ENCODE peak calls at places on chromosomes 11 and 22, in ten cellular contexts. A, W, P, D, T, N, S, X, L and M are unnamed samples.

GRCh38 chr11:76695767-76696166 is 25.2 kb upstream of the LRRC32 start:
- DNase-seq in X (no peak), D (no peak), S (no peak), A (no peak), W (no peak), N (no peak), T (no peak), P (no peak), L (no peak), M (no peak)

GRCh38 chr22:24503137-24503850 is 8.2 kb downstream of the UPB1 start:
- DNase-seq in S (peak), P (peak), T (no peak), D (no peak), L (peak), W (peak), N (peak), A (no peak), X (peak), M (peak)

GRCh38 chr11:96741068-96741467 is 351.3 kb downstream of the JRKL start:
- DNase-seq in D (no peak), L (no peak), W (peak), S (no peak), T (no peak), P (no peak), N (no peak), X (no peak), A (no peak), M (no peak)

GRCh38 chr11:14386895-14387480 is 28.0 kb upstream of the RRAS2 start:
- DNase-seq in L (no peak), X (no peak), D (no peak), W (peak), T (peak), S (peak), N (peak), P (no peak), A (peak), M (no peak)

GRCh38 chr11:34855021-34855753 is 61.0 kb downstream of the APIP start:
- DNase-seq in L (peak), A (no peak), P (no peak), W (no peak), N (no peak), S (no peak), T (no peak), D (no peak), X (no peak), M (peak)

GRCh38 chr11:74695705-74696280 is 35.4 kb downstream of the CHRDL2 start:
- DNase-seq in T (no peak), X (no peak), N (no peak), L (no peak), A (no peak), D (no peak), S (no peak), W (no peak), P (no peak), M (no peak)

GRCh38 chr11:60852060-60852638 is 3.6 kb downstream of the PTGDR2 start:
- DNase-seq in X (no peak), S (no peak), L (no peak), W (no peak), A (no peak), D (no peak), T (no peak), P (peak), N (peak), M (no peak)

GRCh38 chr11:78798567-78799170 is 224.0 kb upstream of the NARS2 start:
- DNase-seq in T (peak), S (peak), P (peak), X (peak), N (peak), L (no peak), A (no peak), W (peak), D (peak), M (peak)

GRCh38 chr11:73271936-73272679 is at the start of gene P2RY6:
- DNase-seq in W (peak), N (no peak), S (peak), L (peak), A (peak), T (peak), X (peak), D (peak), P (peak), M (peak)

GRCh38 chr11:18706330-18707243 is 8.0 kb downstream of the TMEM86A start:
- DNase-seq in X (no peak), W (peak), P (peak), A (no peak), S (peak), T (peak), N (peak), L (no peak), D (peak), M (peak)

GRCh38 chr11:35954205-35954604 is 10.3 kb downstream of the LDLRAD3 start:
- DNase-seq in T (no peak), A (no peak), W (peak), X (no peak), N (no peak), L (no peak), D (no peak), P (no peak), S (no peak), M (no peak)

GRCh38 chr11:45897556-45897955 is 9.5 kb downstream of the FREY1 start:
- DNase-seq in P (no peak), S (no peak), D (no peak), W (no peak), L (no peak), A (no peak), T (no peak), N (no peak), X (no peak), M (no peak)

GRCh38 chr11:13222285-13222684 is 55.3 kb upstream of the BMAL1 start:
- DNase-seq in N (no peak), P (no peak), L (no peak), D (no peak), T (no peak), S (no peak), W (no peak), A (no peak), X (no peak), M (peak)

GRCh38 chr22:48945621-48946458 is 881.8 kb downstream of the BRD1 start:
- DNase-seq in D (peak), S (no peak), L (no peak), N (no peak), X (no peak), T (peak), P (peak), W (no peak), A (no peak), M (no peak)

GRCh38 chr11:83681045-83681781 is 395.0 kb upstream of the CCDC90B start:
- DNase-seq in A (no peak), T (no peak), X (no peak), L (no peak), N (no peak), D (no peak), W (no peak), S (no peak), P (no peak), M (no peak)

GRCh38 chr22:32106930-32107329 is 52.2 kb downstream of the C22orf42 start:
- DNase-seq in W (peak), X (no peak), P (no peak), S (no peak), N (peak), L (peak), A (no peak), T (no peak), D (no peak), M (peak)

GRCh38 chr11:76795936-76796441 is 12.8 kb downstream of the TSKU start:
- DNase-seq in T (no peak), N (no peak), A (no peak), S (no peak), L (no peak), X (no peak), D (no peak), W (no peak), P (no peak), M (no peak)

GRCh38 chr22:48138427-48138826 is 1376.0 kb downstream of the TBC1D22A start:
- DNase-seq in A (no peak), W (no peak), L (no peak), P (no peak), D (no peak), X (no peak), N (no peak), S (no peak), T (no peak), M (no peak)

GRCh38 chr11:11978792-11979486 is 29.5 kb downstream of the DKK3 start:
- DNase-seq in N (no peak), L (no peak), D (peak), P (peak), W (peak), X (no peak), S (peak), T (no peak), A (no peak), M (no peak)

DNA sequence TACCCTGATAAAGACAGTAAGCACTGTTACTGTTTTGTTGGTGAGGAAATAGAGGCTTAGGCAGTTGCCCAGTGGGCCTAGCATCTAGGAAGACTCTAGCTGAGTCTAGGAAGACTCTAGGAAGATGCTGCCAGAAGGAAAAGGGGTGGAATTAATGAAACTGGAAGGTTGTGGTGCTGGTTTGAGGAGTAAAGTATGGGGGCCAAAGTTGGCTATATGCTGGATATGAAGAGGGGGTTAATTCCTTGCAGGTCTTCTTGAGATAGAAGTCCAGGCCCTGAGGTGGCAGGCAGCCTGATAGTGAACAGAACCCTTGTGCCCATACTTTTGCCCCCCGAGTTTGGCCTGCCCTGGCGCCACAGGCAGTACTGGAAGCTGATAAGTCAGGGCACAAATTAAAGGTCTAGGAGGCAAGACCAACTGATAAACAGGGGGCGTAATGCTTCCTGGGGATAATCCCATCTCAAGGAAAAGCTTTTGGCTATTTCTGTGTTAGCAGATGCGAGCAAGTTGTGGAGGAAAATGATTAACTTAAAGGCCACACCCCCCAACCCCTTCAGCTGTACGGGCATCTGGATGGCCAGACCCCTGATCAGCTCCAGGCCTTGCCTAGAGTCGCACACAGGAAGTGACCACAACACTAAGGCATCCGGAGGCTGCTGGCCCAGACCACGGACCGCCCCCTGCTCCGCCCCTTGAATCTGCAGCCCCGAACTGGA is 3.1 kb downstream of the ILK start:
- DNase-seq in T (peak), S (peak), L (peak), W (peak), D (peak), A (peak), P (peak), N (peak), X (peak), M (peak)
- H3K4me3 ChIP-seq in T (peak), S (no peak), L (no peak), W (no peak), D (peak), A (peak), P (peak), N (no peak), X (no peak), M (no peak)

DNA sequence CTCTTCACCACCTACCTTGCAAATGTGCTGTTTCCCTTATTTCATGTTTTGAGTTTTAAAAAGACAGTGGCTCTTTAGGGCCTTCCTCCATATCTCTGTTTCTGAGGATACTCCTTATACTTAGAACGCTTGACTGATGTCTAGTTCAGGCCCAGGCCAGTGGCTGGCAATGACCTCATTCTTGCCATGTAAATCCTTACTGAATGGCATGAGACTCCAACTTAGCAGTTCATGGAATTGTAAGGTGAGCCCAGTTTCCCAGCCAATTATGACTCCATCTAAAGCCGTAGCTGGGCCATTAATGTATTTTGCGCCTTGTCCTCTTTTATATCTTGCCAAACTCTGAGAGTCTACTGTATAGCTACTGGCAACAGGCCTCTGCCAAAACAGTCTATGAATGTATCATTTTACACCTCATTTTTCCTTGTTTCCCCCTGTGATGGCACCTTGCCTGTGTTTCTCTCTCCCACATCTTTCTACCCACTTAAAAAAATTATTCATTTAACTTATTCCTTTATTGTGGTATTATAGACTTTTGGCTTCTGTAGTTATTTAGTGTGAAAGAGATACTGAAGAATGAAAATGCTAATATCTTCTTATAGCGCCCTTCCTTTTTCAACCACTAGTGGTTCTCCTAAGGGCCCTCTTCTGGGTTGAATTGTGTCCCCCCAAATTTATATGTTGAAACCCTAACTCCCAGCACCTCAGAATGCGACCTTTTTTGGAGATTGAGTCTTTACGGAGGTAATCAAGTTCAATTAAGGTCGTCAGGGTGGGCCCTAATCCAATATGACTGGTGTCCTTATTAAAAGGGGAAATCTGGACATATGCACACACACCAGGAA is 67.4 kb downstream of the ZNRF3 start:
- DNase-seq in L (no peak), W (no peak), N (no peak), X (no peak), T (no peak), D (no peak), A (no peak), S (no peak), P (no peak), M (no peak)
- TF ChIP-seq CTCF in L (no peak), W (no peak), N (no peak), X (no peak), T (no peak), D (no peak), A (no peak), S (no peak), P (no peak), M (no peak)

GRCh38 chr22:38036392-38037062 is 20.7 kb upstream of the PICK1 start:
- DNase-seq in P (no peak), T (no peak), S (no peak), D (no peak), A (no peak), N (no peak), L (no peak), X (no peak), W (no peak), M (no peak)
- H3K4me3 ChIP-seq in P (no peak), T (no peak), S (no peak), D (no peak), A (no peak), N (no peak), L (no peak), X (no peak), W (no peak), M (no peak)

GRCh38 chr11:68706237-68706636 is 21.9 kb downstream of the GAL start:
- DNase-seq in X (no peak), N (no peak), A (no peak), L (no peak), W (no peak), S (no peak), T (no peak), P (no peak), D (no peak), M (no peak)
- TF ChIP-seq CTCF in X (no peak), N (no peak), A (no peak), L (no peak), W (no peak), S (no peak), T (no peak), P (no peak), D (no peak), M (no peak)

GRCh38 chr22:39522567-39523300 is 2.4 kb downstream of the ATF4 start:
- DNase-seq in P (no peak), N (peak), L (peak), W (peak), T (peak), A (no peak), X (peak), D (peak), S (peak), M (peak)

GRCh38 chr22:39526736-39527171 is 5.8 kb downstream of the RPS19BP1 start:
- DNase-seq in N (no peak), S (no peak), X (peak), A (no peak), D (no peak), T (no peak), L (peak), P (no peak), W (no peak), M (no peak)

GRCh38 chr22:39524089-39524752 is 3.9 kb downstream of the ATF4 start:
- DNase-seq in D (no peak), S (no peak), X (peak), N (no peak), L (no peak), W (no peak), T (no peak), A (no peak), P (no peak), M (no peak)

GRCh38 chr22:39525658-39525975 is 5.3 kb downstream of the ATF4 start:
- DNase-seq in X (no peak), N (no peak), D (no peak), S (no peak), T (no peak), P (no peak), W (no peak), L (peak), A (no peak), M (no peak)

GRCh38 chr22:39524753-39525657 is 4.6 kb downstream of the ATF4 start:
- DNase-seq in W (no peak), S (no peak), P (no peak), D (no peak), T (no peak), A (no peak), L (peak), N (no peak), X (no peak), M (no peak)
- H3K4me3 ChIP-seq in W (no peak), S (no peak), P (no peak), D (no peak), T (no peak), A (no peak), L (no peak), N (no peak), X (no peak), M (no peak)

GRCh38 chr11:131063638-131064037 is 147.4 kb upstream of the SNX19 start:
- DNase-seq in W (no peak), N (no peak), S (no peak), D (no peak), A (no peak), X (no peak), P (no peak), L (no peak), T (no peak), M (no peak)

GRCh38 chr11:131065435-131066295 is 149.4 kb upstream of the SNX19 start:
- DNase-seq in L (no peak), P (no peak), N (peak), T (no peak), X (no peak), A (no peak), S (no peak), W (no peak), D (no peak), M (no peak)

GRCh38 chr11:131070365-131070764 is 154.1 kb upstream of the SNX19 start:
- DNase-seq in A (no peak), W (no peak), N (no peak), D (no peak), T (no peak), S (no peak), L (no peak), X (no peak), P (no peak), M (no peak)

GRCh38 chr11:131066551-131066950 is 150.3 kb upstream of the SNX19 start:
- DNase-seq in T (no peak), S (no peak), X (no peak), D (no peak), P (no peak), A (no peak), N (no peak), W (no peak), L (no peak), M (no peak)

GRCh38 chr11:131064373-131064991 is 148.2 kb upstream of the SNX19 start:
- DNase-seq in P (peak), S (peak), N (peak), T (peak), D (no peak), X (peak), A (peak), W (peak), L (no peak), M (peak)
- TF ChIP-seq CTCF in P (peak), S (peak), N (peak), T (peak), D (peak), X (peak), A (peak), W (peak), L (peak), M (peak)

DNA sequence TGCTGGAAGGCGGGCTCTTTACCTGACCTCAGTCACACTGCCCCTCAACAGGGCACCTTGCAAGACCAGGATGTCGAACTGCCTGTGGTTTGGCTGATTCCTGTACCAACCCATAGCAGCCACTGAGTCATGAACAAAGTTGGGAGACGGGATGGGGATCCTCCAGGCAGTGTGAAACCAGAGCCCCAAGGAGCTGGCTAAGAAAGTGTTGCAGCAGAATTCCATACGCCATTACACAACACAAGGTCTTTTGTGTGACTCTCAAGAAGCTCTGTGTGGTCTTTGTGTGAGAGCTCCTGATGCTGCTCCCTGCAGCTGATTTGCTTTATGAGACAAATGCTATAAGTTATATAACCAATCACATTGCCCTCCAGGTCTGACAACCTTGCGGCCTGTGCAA is 617.7 kb downstream of the OPCML start:
- DNase-seq in T (no peak), N (no peak), L (no peak), D (no peak), S (no peak), A (no peak), P (no peak), W (no peak), X (no peak), M (peak)
- H3K4me3 ChIP-seq in T (no peak), N (no peak), L (no peak), D (no peak), S (no peak), A (no peak), P (no peak), W (no peak), X (no peak), M (no peak)